ENCODE peak calls at places on chromosomes 6 and 20, in five cellular contexts. One of them, this sample, is unnamed.

GRCh38 chr20:50118203-50118602 is 5.3 kb upstream of the UBE2V1 start:
- DNase-seq in ovary: no peak
- DNase-seq in brain microvascular endothelial cell: no peak
- DNase-seq in left ventricle myocardium inferior: no peak
- DNase-seq in CD8-positive, alpha-beta T cell: no peak
- DNase-seq in this sample: no peak

GRCh38 chr6:21271431-21272155 is 322.0 kb upstream of the SOX4 start:
- DNase-seq in CD8-positive, alpha-beta T cell: no peak
- DNase-seq in ovary: no peak
- DNase-seq in brain microvascular endothelial cell: no peak
- DNase-seq in left ventricle myocardium inferior: no peak
- DNase-seq in this sample: no peak

GRCh38 chr6:37794825-37795224 is 24.7 kb upstream of the ZFAND3 start:
- DNase-seq in left ventricle myocardium inferior: no peak
- DNase-seq in brain microvascular endothelial cell: no peak
- DNase-seq in CD8-positive, alpha-beta T cell: no peak
- DNase-seq in ovary: no peak
- DNase-seq in this sample: no peak

GRCh38 chr20:61252601-61253263 is 671 bp downstream of the CDH4 start:
- DNase-seq in brain microvascular endothelial cell: no peak
- DNase-seq in ovary: no peak
- DNase-seq in left ventricle myocardium inferior: no peak
- DNase-seq in CD8-positive, alpha-beta T cell: no peak
- DNase-seq in this sample: no peak

GRCh38 chr20:51930775-51931174 is 128.5 kb upstream of the SALL4 start:
- DNase-seq in CD8-positive, alpha-beta T cell: no peak
- DNase-seq in ovary: no peak
- DNase-seq in brain microvascular endothelial cell: peak; percentile 88
- DNase-seq in left ventricle myocardium inferior: no peak
- DNase-seq in this sample: no peak

GRCh38 chr6:71394001-71394432 is 105.4 kb downstream of the OGFRL1 start:
- DNase-seq in left ventricle myocardium inferior: no peak
- DNase-seq in ovary: no peak
- DNase-seq in brain microvascular endothelial cell: no peak
- DNase-seq in CD8-positive, alpha-beta T cell: no peak
- DNase-seq in this sample: peak; percentile 74

GRCh38 chr6:130322673-130323268 is 43.0 kb upstream of the TMEM200A start:
- DNase-seq in ovary: peak; percentile 30
- DNase-seq in brain microvascular endothelial cell: peak; percentile 62
- DNase-seq in left ventricle myocardium inferior: no peak
- DNase-seq in CD8-positive, alpha-beta T cell: peak; percentile 31
- DNase-seq in this sample: peak; percentile 31

GRCh38 chr6:158642097-158642601 is 2.4 kb downstream of the DYNLT1 start:
- DNase-seq in left ventricle myocardium inferior: no peak
- DNase-seq in brain microvascular endothelial cell: peak; percentile 60
- DNase-seq in CD8-positive, alpha-beta T cell: no peak
- DNase-seq in ovary: peak; percentile 12
- DNase-seq in this sample: no peak

GRCh38 chr20:38473353-38473795 is 731 bp downstream of the RALGAPB start:
- DNase-seq in brain microvascular endothelial cell: no peak
- DNase-seq in left ventricle myocardium inferior: no peak
- DNase-seq in ovary: no peak
- DNase-seq in CD8-positive, alpha-beta T cell: no peak
- DNase-seq in this sample: peak; percentile 37
- TF ChIP-seq CTCF in brain microvascular endothelial cell: peak; percentile 47
- TF ChIP-seq CTCF in left ventricle myocardium inferior: no peak
- TF ChIP-seq CTCF in ovary: no peak
- TF ChIP-seq CTCF in CD8-positive, alpha-beta T cell: no peak
- TF ChIP-seq CTCF in this sample: peak; percentile 53

DNA sequence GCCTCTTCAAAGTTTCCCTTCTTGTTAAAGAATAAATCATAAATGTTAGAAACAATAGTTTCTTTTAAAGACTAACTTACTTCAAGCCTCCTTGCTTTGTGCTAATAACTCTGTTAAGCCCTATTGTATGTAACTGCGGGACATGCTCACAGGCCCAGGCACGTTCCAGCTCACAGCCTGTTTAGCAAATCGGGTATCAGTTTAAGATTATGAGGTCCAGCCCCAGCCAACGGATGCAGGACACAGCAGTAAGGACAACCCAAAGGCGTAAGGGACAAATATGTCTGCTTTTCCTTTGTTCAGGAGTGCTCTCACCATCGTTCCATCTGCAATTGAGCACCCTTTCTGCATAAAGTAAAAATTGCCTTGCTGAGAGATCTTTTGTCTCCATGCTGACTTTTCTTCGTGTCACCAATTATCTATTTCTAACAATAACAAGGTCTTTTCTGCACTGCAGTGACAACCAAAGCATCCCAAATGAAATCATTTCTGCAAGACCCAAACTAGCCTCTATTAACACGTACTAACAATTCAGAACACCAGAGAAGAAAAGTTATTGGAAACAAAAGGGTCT is 1.4 kb downstream of the C6orf52 start:
- DNase-seq in CD8-positive, alpha-beta T cell: no peak
- DNase-seq in left ventricle myocardium inferior: no peak
- DNase-seq in brain microvascular endothelial cell: no peak
- DNase-seq in ovary: no peak
- DNase-seq in this sample: no peak
- H3K4me3 ChIP-seq in CD8-positive, alpha-beta T cell: peak overlapping the region; percentile 97
- H3K4me3 ChIP-seq in left ventricle myocardium inferior: peak overlapping the region; percentile 78
- H3K4me3 ChIP-seq in brain microvascular endothelial cell: peak overlapping the region; percentile 98
- H3K4me3 ChIP-seq in ovary: no peak overlapping the region
- H3K4me3 ChIP-seq in this sample: peak overlapping the region; percentile 94

GRCh38 chr6:1404713-1405098 is 15.3 kb downstream of the FOXF2 start:
- DNase-seq in brain microvascular endothelial cell: no peak
- DNase-seq in CD8-positive, alpha-beta T cell: no peak
- DNase-seq in ovary: no peak
- DNase-seq in left ventricle myocardium inferior: no peak
- DNase-seq in this sample: no peak

GRCh38 chr6:1407499-1407990 is 18.2 kb downstream of the FOXF2 start:
- DNase-seq in left ventricle myocardium inferior: no peak
- DNase-seq in brain microvascular endothelial cell: no peak
- DNase-seq in ovary: no peak
- DNase-seq in CD8-positive, alpha-beta T cell: no peak
- DNase-seq in this sample: no peak

GRCh38 chr6:1404066-1404712 is 14.8 kb downstream of the FOXF2 start:
- DNase-seq in left ventricle myocardium inferior: no peak
- DNase-seq in brain microvascular endothelial cell: peak; percentile 53
- DNase-seq in CD8-positive, alpha-beta T cell: no peak
- DNase-seq in ovary: no peak
- DNase-seq in this sample: no peak

GRCh38 chr6:1405221-1405620 is 15.8 kb downstream of the FOXF2 start:
- DNase-seq in CD8-positive, alpha-beta T cell: no peak
- DNase-seq in left ventricle myocardium inferior: no peak
- DNase-seq in brain microvascular endothelial cell: no peak
- DNase-seq in ovary: no peak
- DNase-seq in this sample: no peak

DNA sequence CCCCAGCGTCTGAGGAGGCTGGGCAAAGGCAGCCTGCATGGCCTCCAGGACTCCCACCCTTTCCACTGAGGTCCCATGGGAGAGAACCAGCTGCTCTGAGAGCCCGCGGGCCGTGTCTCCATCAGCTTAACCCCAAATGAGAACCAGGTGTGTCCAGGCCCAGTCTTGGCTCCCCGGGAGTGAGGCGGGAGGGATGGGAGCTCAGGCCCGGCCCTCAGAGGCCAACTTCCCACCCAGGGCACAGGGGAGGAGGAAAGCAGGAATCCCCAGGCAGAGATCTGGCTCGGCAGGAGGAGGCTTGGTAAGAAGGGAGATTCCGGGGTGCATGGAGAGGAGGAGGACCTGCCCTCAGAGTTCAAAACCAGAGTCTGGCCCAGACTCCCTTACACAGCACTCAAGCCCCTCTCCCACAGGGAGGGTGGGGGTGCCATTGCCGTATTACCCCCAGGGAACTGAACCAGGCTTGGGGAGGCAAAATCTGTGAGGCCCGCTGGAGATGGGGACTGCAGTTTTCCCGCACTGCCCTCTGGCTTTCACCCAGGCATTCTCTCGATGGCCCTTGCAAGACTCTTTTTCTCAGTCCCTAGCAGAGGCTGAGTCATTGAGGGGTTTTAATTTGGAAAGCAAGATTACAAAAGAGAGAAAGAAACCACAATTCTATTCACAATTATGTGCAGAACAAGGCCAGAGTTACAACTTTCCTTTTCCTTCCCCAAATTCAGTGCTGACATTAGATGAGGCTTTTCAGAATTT is 17.1 kb downstream of the FOXF2 start:
- DNase-seq in ovary: no peak
- DNase-seq in left ventricle myocardium inferior: no peak
- DNase-seq in brain microvascular endothelial cell: peak; percentile 10
- DNase-seq in CD8-positive, alpha-beta T cell: no peak
- DNase-seq in this sample: no peak
- TF ChIP-seq CTCF in ovary: no peak
- TF ChIP-seq CTCF in left ventricle myocardium inferior: no peak
- TF ChIP-seq CTCF in brain microvascular endothelial cell: no peak
- TF ChIP-seq CTCF in CD8-positive, alpha-beta T cell: no peak
- TF ChIP-seq CTCF in this sample: no peak

GRCh38 chr6:26430787-26431186 is 9.5 kb upstream of the BTN3A3 start:
- DNase-seq in left ventricle myocardium inferior: no peak
- DNase-seq in brain microvascular endothelial cell: no peak
- DNase-seq in ovary: no peak
- DNase-seq in CD8-positive, alpha-beta T cell: no peak
- DNase-seq in this sample: no peak

GRCh38 chr6:26432622-26433021 is 7.7 kb upstream of the BTN3A3 start:
- DNase-seq in left ventricle myocardium inferior: no peak
- DNase-seq in CD8-positive, alpha-beta T cell: no peak
- DNase-seq in brain microvascular endothelial cell: peak; percentile 84
- DNase-seq in ovary: no peak
- DNase-seq in this sample: no peak

GRCh38 chr6:26427093-26427809 is 13.1 kb upstream of the BTN3A3 start:
- DNase-seq in brain microvascular endothelial cell: no peak
- DNase-seq in left ventricle myocardium inferior: no peak
- DNase-seq in CD8-positive, alpha-beta T cell: no peak
- DNase-seq in ovary: no peak
- DNase-seq in this sample: no peak

GRCh38 chr6:26431258-26432162 is 8.8 kb upstream of the BTN3A3 start:
- DNase-seq in left ventricle myocardium inferior: no peak
- DNase-seq in brain microvascular endothelial cell: no peak
- DNase-seq in ovary: no peak
- DNase-seq in CD8-positive, alpha-beta T cell: no peak
- DNase-seq in this sample: peak; percentile 3

GRCh38 chr6:26428206-26428605 is 12.1 kb upstream of the BTN3A3 start:
- DNase-seq in ovary: no peak
- DNase-seq in left ventricle myocardium inferior: no peak
- DNase-seq in brain microvascular endothelial cell: no peak
- DNase-seq in CD8-positive, alpha-beta T cell: no peak
- DNase-seq in this sample: no peak
- H3K4me3 ChIP-seq in ovary: no peak overlapping the region
- H3K4me3 ChIP-seq in left ventricle myocardium inferior: no peak overlapping the region
- H3K4me3 ChIP-seq in brain microvascular endothelial cell: no peak overlapping the region
- H3K4me3 ChIP-seq in CD8-positive, alpha-beta T cell: no peak overlapping the region
- H3K4me3 ChIP-seq in this sample: no peak overlapping the region

GRCh38 chr20:22732751-22733150 is 148.4 kb upstream of the FOXA2 start:
- DNase-seq in brain microvascular endothelial cell: no peak
- DNase-seq in left ventricle myocardium inferior: no peak
- DNase-seq in CD8-positive, alpha-beta T cell: no peak
- DNase-seq in ovary: no peak
- DNase-seq in this sample: no peak
- TF ChIP-seq CTCF in brain microvascular endothelial cell: peak; percentile 11
- TF ChIP-seq CTCF in left ventricle myocardium inferior: no peak
- TF ChIP-seq CTCF in CD8-positive, alpha-beta T cell: no peak
- TF ChIP-seq CTCF in ovary: no peak
- TF ChIP-seq CTCF in this sample: peak; percentile 34

DNA sequence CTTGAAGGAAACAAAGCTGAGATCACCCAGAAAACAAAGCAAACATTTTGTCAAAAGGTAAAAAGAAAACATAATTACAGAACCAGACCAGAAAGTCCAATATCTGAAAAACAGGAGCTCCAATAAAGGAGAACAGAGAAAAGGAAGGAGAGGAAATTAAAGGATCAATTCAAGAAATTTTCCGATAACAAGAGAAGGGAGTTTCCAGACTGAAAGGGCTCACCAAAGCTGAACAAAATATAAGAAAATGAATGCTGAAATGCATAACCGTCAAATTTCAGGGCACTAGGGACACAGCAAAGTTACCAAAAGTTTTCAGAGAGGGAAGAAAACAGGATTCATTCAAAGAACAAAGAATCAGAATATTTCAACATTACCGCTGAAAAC is 23.9 kb downstream of the ILRUN start:
- DNase-seq in left ventricle myocardium inferior: no peak
- DNase-seq in CD8-positive, alpha-beta T cell: no peak
- DNase-seq in brain microvascular endothelial cell: no peak
- DNase-seq in ovary: no peak
- DNase-seq in this sample: no peak
- H3K4me3 ChIP-seq in left ventricle myocardium inferior: no peak overlapping the region
- H3K4me3 ChIP-seq in CD8-positive, alpha-beta T cell: no peak overlapping the region
- H3K4me3 ChIP-seq in brain microvascular endothelial cell: no peak overlapping the region
- H3K4me3 ChIP-seq in ovary: no peak overlapping the region
- H3K4me3 ChIP-seq in this sample: no peak overlapping the region

DNA sequence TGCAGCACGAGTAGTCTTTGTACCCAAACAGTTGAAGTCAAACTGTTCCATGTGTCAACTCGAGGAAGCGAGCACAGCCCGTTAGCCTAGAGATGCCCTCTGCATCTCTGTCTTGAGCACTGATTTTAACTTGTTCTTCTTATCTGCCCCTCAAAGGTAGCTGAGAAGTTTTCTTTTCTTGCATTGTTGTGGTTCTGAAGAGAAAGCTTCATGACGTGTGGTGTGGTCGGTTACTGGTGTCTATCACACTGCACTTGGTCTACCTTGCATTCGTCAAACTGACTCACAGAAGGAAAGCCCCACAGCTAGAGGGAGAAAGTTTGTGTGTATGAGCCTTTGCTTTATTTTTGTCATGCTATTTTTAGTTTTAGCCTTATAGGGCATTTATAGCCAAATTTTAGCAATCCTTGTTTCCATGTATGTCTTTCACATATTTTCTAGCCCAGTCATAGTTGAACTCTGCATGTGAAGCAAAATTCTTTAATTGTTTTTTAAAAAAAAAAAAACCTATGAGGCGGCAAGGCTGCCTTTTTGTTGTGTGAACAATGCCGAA is 115.1 kb downstream of the JAG1 start:
- DNase-seq in CD8-positive, alpha-beta T cell: peak; percentile 3
- DNase-seq in brain microvascular endothelial cell: peak; percentile 99
- DNase-seq in left ventricle myocardium inferior: no peak
- DNase-seq in ovary: no peak
- DNase-seq in this sample: no peak
- TF ChIP-seq CTCF in CD8-positive, alpha-beta T cell: no peak
- TF ChIP-seq CTCF in brain microvascular endothelial cell: peak; percentile 55
- TF ChIP-seq CTCF in left ventricle myocardium inferior: peak; percentile 21
- TF ChIP-seq CTCF in ovary: no peak
- TF ChIP-seq CTCF in this sample: no peak